ENCODE peak calls at places on chromosomes 5 and 9, in seven cellular contexts. O is PC-9; H is neuronal stem cell; A is left lung; N is ovary; I is CD8-positive, alpha-beta T cell; G is mesendoderm. C is an unnamed sample. For H3K4me1, the result is how much of the 10 kb centered on the place peaks cover.

GRCh38 chr5:132506094-132506692 is 15.6 kb upstream of the IRF1 start:
- DNase-seq in H (no peak), A (no peak), I (no peak), N (peak), O (no peak), G (peak), C (no peak)

GRCh38 chr5:138929571-138929955 is 54.4 kb upstream of the LRRTM2 start:
- DNase-seq in H (no peak), N (no peak), A (no peak), I (no peak), G (no peak), O (no peak), C (no peak)

GRCh38 chr9:134399435-134400056 is 73.3 kb downstream of the RXRA start:
- DNase-seq in G (peak), N (no peak), I (no peak), O (no peak), A (no peak), H (no peak), C (no peak)

GRCh38 chr9:77793909-77794308 is 145.8 kb upstream of the GNA14 start:
- DNase-seq in A (no peak), N (no peak), O (peak), H (no peak), I (no peak), G (no peak), C (no peak)

GRCh38 chr9:137114220-137114612 is 317 bp downstream of the DPP7 start:
- DNase-seq in G (no peak), O (no peak), N (no peak), H (no peak), A (no peak), I (no peak), C (no peak)

GRCh38 chr9:78149738-78150291 is 86.1 kb upstream of the CEP78 start:
- DNase-seq in A (no peak), H (no peak), I (no peak), O (no peak), G (no peak), N (no peak), C (no peak)

GRCh38 chr5:79133121-79133656 is 21.6 kb downstream of the BHMT start:
- DNase-seq in N (no peak), H (peak), O (peak), I (no peak), G (peak), A (no peak), C (no peak)

GRCh38 chr5:140992878-140993277 is 26.6 kb downstream of the PCDHAC2 start:
- DNase-seq in I (no peak), O (no peak), G (no peak), H (no peak), N (no peak), A (no peak), C (no peak)

GRCh38 chr9:133304477-133305377 is 29.7 kb upstream of the ABO start:
- DNase-seq in O (no peak), I (no peak), G (no peak), A (peak), N (no peak), H (no peak), C (no peak)

GRCh38 chr5:43042176-43042625 is 2.1 kb upstream of the ANXA2R start:
- DNase-seq in N (peak), H (peak), I (peak), A (peak), O (peak), G (peak), C (peak)

GRCh38 chr9:134215395-134215708 is 51.0 kb upstream of the RNU6ATAC start:
- DNase-seq in H (no peak), I (no peak), A (peak), O (no peak), G (no peak), N (no peak), C (no peak)

GRCh38 chr5:106882035-106882434 is 788.7 kb downstream of the EFNA5 start:
- DNase-seq in A (no peak), G (no peak), O (no peak), N (no peak), I (no peak), H (no peak), C (no peak)

GRCh38 chr9:33154368-33154767 is 12.8 kb downstream of the B4GALT1 start:
- DNase-seq in N (no peak), O (no peak), G (no peak), H (no peak), I (no peak), A (no peak), C (no peak)

GRCh38 chr5:763397-763796 is 21.1 kb downstream of the ZDHHC11B start:
- DNase-seq in G (no peak), H (no peak), N (no peak), A (no peak), I (no peak), O (no peak), C (no peak)
- H3K27ac ChIP-seq in G (no peak), H (no peak), N (no peak), A (no peak), I (no peak), O (no peak), C (no peak)

DNA sequence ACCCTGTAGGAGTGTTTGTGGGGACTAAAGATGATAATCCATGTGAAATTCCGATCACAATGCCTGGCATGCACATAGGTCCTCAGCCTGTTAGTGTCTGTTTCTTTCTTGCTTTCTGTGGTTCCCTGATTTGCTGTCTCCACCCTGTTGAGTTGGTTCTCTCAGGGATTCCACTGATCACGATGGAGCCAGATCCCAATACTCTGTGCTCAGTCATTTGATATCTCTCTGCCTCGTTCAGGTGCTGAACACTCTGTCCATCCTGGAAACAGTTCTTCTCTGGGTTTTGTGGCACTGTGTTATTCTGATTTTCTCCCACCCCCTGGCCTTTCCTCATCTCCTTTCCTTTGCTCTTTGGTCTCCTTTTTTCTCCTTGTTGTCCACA is 60.8 kb downstream of the ARHGAP26 start:
- DNase-seq in I (no peak), H (no peak), A (no peak), O (no peak), N (no peak), G (no peak), C (no peak)
- H3K4me1 ChIP-seq in I (under half), H (under half), A (under half), O (under half), N (under half), G (under half), C (under half)

GRCh38 chr9:16521868-16522381 is 348.5 kb downstream of the BNC2 start:
- DNase-seq in O (peak), H (no peak), N (peak), A (no peak), I (no peak), G (no peak), C (peak)
- H3K27ac ChIP-seq in O (peak), H (no peak), N (peak), A (no peak), I (no peak), G (no peak), C (peak)

GRCh38 chr5:158911693-158912363 is 187.9 kb downstream of the EBF1 start:
- DNase-seq in N (no peak), I (no peak), H (no peak), G (no peak), A (no peak), O (no peak), C (no peak)

GRCh38 chr5:158908690-158909325 is 190.9 kb downstream of the EBF1 start:
- DNase-seq in G (no peak), N (no peak), I (no peak), A (no peak), H (no peak), O (no peak), C (no peak)

GRCh38 chr5:158910782-158911692 is 188.7 kb downstream of the EBF1 start:
- DNase-seq in A (no peak), I (no peak), G (no peak), N (no peak), O (no peak), H (no peak), C (no peak)

GRCh38 chr5:158917731-158918130 is 182.0 kb downstream of the EBF1 start:
- DNase-seq in G (no peak), O (no peak), H (no peak), N (no peak), I (no peak), A (no peak), C (no peak)

DNA sequence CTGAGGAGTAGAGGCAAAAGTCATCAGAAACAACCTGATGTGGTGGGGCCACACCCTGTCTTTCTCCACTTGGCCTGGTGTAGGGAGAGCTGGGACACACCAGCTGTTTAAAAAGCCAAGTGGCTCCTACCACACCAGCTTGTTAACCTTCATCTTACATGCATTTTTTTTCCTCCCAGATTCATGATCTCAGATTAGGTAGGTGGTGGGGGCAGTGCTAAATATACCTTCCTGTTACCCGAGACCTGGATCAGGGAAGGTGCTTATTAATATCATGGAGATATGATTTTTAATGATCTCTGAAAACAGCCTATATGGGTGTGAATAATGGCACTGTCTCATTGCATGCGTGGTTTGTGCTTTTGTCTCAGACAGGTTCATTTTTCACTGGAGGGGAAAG is 185.7 kb downstream of the EBF1 start:
- DNase-seq in O (no peak), G (no peak), I (no peak), A (no peak), N (no peak), H (no peak), C (no peak)
- H3K4me1 ChIP-seq in O (under half), G (under half), I (under half), A (under half), N (under half), H (under half), C (under half)

DNA sequence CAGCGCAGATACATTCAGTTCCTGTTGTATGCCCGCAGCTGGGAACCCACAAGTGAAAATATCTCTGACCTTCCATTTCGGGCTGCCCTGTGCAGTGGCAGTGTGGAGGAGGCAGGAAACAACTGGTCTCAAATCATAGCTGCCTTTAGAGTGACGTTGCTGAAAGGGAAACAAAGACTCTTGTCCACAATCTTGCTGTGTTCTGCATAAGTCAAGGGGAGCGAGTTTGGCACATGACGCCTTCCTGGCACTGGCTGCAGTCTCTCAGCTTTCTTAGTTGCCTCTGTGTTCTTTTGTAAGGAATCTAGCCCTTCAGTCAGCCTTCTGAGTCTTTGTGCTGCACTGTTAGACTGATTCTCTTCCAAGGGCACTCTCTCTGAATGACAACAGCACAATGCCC is 24.0 kb downstream of the ADAMTS16 start:
- DNase-seq in H (no peak), A (no peak), I (no peak), N (no peak), G (no peak), O (no peak), C (no peak)
- H3K27ac ChIP-seq in H (no peak), A (no peak), I (no peak), N (no peak), G (no peak), O (no peak), C (peak)

DNA sequence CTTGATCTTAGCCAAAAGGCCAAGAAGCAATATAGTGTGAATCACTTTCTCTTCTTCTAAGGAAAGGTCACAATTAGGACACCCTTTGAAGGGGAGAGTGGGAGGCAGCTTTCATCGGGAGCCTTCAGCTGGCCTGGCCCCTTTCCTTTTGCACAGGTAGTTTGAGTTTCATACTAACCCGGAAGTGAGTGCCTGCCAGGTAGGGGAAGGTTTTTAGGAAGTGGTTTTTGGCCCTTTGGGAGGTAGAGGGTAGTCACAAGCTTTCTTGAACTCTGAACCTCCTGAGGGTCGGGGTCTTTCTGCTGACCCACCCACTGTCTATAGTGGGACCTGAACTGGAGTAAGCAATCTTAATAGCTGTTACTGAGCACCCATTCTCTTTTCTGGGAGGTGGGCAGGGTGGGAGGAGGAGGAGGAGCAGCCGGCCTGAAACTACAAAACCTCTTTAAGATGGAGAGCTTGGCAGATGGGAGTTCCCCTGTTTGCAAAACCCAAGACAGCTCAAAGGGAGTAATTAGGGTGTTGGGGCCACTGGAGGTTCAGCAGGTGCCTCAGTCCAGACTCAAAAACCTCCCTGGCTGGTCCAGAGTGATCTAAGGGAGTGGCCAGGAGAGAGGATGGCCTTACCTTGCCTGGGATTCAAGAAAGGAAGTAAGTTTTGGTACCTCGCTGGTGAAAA is 6.0 kb downstream of the LARP1 start:
- DNase-seq in O (no peak), G (no peak), N (no peak), A (no peak), H (no peak), I (no peak), C (no peak)
- H3K4me1 ChIP-seq in O (under half), G (under half), N (under half), A (under half), H (under half), I (half or more), C (half or more)

DNA sequence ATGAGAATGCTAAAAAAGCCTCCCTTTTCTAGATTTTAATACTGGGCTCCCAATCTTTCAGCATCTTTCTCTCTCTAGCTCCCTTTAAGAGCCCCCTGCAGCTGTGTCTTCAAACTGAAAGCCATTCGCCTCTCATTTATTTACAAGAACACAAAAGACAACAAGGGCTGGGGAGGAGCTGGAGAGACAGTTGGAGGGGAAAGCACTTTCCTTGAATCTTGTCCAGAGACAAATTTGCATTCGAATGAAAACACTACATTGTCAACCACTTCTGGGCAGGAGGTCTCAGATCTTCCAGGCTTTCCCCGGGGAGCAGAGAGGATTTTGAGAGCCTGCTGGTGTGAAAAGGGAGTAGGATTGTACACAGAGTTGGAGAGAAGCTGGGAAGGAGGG is 518.3 kb downstream of the CTNND2 start:
- DNase-seq in A (no peak), G (peak), H (peak), N (no peak), O (no peak), I (no peak), C (no peak)
- H3K27ac ChIP-seq in A (no peak), G (no peak), H (no peak), N (no peak), O (no peak), I (no peak), C (no peak)

DNA sequence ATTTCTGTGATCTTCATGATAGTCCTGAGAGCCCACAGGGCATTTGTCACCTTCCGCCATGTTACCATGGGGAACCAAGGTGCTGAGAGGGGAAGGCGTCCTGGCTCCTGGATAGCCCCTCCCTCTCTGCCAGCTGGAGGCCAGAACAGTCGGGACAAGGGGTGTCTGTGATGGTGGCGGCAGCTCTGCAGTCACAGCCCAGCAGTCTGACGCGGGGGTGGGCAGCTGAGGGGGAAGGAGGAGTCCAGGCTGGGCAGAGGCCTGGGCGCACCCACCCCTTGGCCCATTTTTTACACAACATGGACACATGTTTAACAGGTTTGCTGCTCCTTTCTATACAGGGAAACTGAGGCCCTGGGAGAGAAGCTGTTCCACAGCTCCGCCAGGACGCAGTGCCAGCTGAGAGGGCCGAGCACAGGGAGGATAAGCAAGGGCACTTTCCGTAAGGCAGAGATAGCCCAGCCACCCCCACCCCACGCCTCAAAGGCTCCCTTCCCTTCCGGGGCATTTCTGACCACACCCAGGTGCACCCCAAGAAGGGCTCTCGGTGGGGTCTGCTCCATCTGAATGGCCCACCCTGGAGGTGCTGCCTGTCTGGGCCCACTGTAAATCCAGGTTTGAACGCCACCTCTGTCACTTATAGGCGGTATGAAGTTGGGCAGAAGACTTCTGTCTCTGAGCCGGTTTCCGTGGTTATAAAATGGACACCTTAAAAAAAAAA is 17.1 kb downstream of the LRRC8A start:
- DNase-seq in G (no peak), I (no peak), A (no peak), H (no peak), N (no peak), O (no peak), C (no peak)
- H3K4me1 ChIP-seq in G (under half), I (half or more), A (under half), H (under half), N (under half), O (half or more), C (under half)